ENCODE peak calls at places on chromosomes 12 and 14, in six cellular contexts. F is SK-N-SH, J is GM12878, V is HepG2, H is K562, N is H1. T is an unnamed sample.

GRCh38 chr12:56374726-56375597 is 12.3 kb upstream of the APOF start:
- DNase-seq in F (no peak), J (no peak), V (peak; percentile 62), H (no peak), N (no peak), T (no peak)

GRCh38 chr12:129819391-129819790 is 84.4 kb downstream of the TMEM132D start:
- DNase-seq in F (no peak), J (no peak), V (no peak), H (no peak), N (no peak), T (no peak)

GRCh38 chr12:110355080-110355479 is 48.4 kb downstream of the ANAPC7 start:
- DNase-seq in F (peak; percentile 48), J (no peak), V (peak; percentile 55), H (peak; percentile 61), N (no peak), T (no peak)

GRCh38 chr12:131094831-131095805 is 141.4 kb downstream of the ADGRD1 start:
- DNase-seq in F (no peak), J (no peak), V (no peak), H (no peak), N (no peak), T (no peak)

GRCh38 chr12:20463920-20464524 is 95.7 kb downstream of the PDE3A start:
- DNase-seq in F (peak; percentile 10), J (no peak), V (peak; percentile 13), H (no peak), N (no peak), T (no peak)

GRCh38 chr12:57737467-57738141 is 938 bp downstream of the AGAP2 start:
- DNase-seq in F (peak; percentile 84), J (no peak), V (no peak), H (no peak), N (no peak), T (no peak)

GRCh38 chr14:38808734-38809455 is 294.1 kb downstream of the SEC23A start:
- DNase-seq in F (no peak), J (no peak), V (peak; percentile 21), H (no peak), N (no peak), T (no peak)

GRCh38 chr12:19244312-19244711 is 114.8 kb downstream of the PLEKHA5 start:
- DNase-seq in F (no peak), J (no peak), V (no peak), H (no peak), N (no peak), T (no peak)

GRCh38 chr12:15830538-15830937 is 41.4 kb upstream of the EPS8 start:
- DNase-seq in F (no peak), J (no peak), V (no peak), H (no peak), N (no peak), T (no peak)

GRCh38 chr12:946212-946611 is 3.3 kb downstream of the RAD52 start:
- DNase-seq in F (no peak), J (peak; percentile 15), V (no peak), H (no peak), N (no peak), T (peak; percentile 22)

GRCh38 chr12:80192087-80192486 is 92.8 kb downstream of the OTOGL start:
- DNase-seq in F (no peak), J (no peak), V (no peak), H (no peak), N (no peak), T (no peak)
- H3K27ac ChIP-seq in F (no peak overlapping the region), J (no peak overlapping the region), V (no peak overlapping the region), H (no peak overlapping the region), N (no peak overlapping the region), T (no peak overlapping the region)

DNA sequence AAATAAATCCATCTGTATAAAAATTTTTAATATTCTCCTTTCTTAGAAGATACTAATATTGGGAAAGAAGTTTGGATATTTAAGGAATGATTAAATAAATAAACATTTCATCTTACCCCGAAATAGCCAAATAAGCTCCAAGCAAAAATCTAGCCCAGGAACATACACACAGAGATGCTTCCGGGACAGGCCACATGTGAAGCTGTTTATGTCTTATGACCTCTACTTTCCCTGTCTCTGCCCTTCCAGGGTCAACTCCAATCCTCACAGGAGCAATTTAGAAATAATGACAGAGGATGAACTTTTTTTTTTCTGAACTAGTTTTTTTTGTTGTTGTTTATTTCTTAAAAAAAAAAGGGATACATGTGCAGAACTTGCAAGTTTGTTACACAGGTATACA is 89.4 kb downstream of the BTG1 start:
- DNase-seq in F (no peak), J (no peak), V (no peak), H (no peak), N (no peak), T (no peak)
- TF ChIP-seq GABPA in F (no peak), J (no peak), V (no peak), H (no peak), N (no peak), T (no peak)

DNA sequence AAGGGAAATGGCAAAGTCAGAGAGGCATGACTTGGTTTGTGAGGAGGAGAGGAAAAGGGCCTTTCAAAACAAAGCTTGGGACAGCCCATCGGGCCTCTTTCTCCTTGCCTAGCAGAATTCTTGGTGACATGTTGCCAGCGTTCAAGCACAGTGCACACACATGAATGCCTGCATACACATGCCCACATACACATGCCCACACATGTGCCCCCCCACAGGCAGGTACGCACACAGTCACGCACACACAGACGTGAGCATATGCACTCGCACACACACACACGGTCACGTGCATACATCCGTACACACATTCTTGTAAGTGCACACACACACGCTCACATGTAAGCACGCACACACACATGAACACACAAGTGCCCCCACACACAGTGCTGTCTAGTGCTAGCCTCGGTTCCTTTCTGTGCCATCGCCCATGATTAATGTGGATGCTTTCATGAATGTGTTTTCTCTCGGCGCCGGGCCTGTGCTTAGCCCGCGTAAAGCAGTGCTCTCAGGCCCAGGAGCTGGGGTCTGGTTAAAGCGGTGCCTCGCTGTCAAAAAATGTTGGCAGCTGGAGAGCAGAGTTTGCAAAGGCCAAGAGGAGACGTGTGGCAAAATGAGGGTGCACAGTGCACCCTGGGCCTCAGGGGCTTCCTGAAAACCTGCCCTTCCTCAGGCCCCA is 328.8 kb upstream of the DIO3 start:
- DNase-seq in F (no peak), J (no peak), V (no peak), H (no peak), N (no peak), T (no peak)
- H3K27ac ChIP-seq in F (peak overlapping the region; percentile 58), J (no peak overlapping the region), V (no peak overlapping the region), H (no peak overlapping the region), N (no peak overlapping the region), T (no peak overlapping the region)

GRCh38 chr12:84341467-84342193 is 571.0 kb downstream of the SLC6A15 start:
- DNase-seq in F (no peak), J (no peak), V (no peak), H (no peak), N (no peak), T (no peak)
- TF ChIP-seq GABPA in F (no peak), J (no peak), V (no peak), H (no peak), N (no peak), T (no peak)

GRCh38 chr14:91126761-91127160 is 12.9 kb downstream of the DGLUCY start:
- DNase-seq in F (no peak), J (no peak), V (no peak), H (no peak), N (no peak), T (no peak)
- H3K27ac ChIP-seq in F (no peak overlapping the region), J (no peak overlapping the region), V (no peak overlapping the region), H (no peak overlapping the region), N (no peak overlapping the region), T (no peak overlapping the region)

GRCh38 chr12:2110841-2111566 is 58.2 kb downstream of the CACNA1C start:
- DNase-seq in F (no peak), J (no peak), V (no peak), H (no peak), N (no peak), T (no peak)
- TF ChIP-seq GABPA in F (no peak), J (no peak), V (no peak), H (no peak), N (no peak), T (no peak)

DNA sequence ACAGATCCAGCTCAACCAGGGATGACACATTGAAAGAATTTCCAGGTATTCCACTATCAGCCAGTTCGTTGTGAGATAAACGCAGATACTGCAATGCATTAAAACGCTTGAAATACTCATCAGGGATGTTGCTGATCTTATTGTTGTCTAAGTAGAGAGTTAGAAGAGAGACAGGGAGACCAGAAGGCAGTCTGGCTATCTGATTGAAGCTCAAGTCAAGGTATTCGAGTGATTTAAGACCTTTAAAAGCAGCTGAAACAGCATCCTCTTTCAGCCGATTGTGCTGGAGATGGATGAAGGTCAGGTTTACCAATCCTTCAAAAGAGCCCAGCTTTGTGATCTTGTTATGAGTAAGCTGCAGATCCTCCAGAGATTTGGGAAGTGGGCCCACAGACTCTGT is 3.1 kb downstream of the LUM start:
- DNase-seq in F (no peak), J (no peak), V (no peak), H (no peak), N (no peak), T (no peak)
- H3K27ac ChIP-seq in F (no peak overlapping the region), J (no peak overlapping the region), V (no peak overlapping the region), H (no peak overlapping the region), N (no peak overlapping the region), T (no peak overlapping the region)